ENCODE peak calls at places on chromosomes 3 and 15, in nine cellular contexts. Q is hepatocyte; G is neural progenitor cell; C is stomach; B is cardiac muscle cell; I is heart right ventricle; N is psoas muscle; H is astrocyte; A is CD8-positive, alpha-beta T cell. P is an unnamed sample. For H3K4me1, the result is how much of the 10 kb centered on the place peaks cover.

GRCh38 chr15:59437777-59438574 is at the start of gene FAM81A:
- DNase-seq in N (peak), H (peak), G (peak), C (peak), I (peak), A (peak), B (peak), Q (peak), P (peak)

GRCh38 chr3:49785565-49786356 is 581 bp downstream of the IP6K1 start:
- DNase-seq in N (peak), C (peak), I (no peak), G (no peak), A (no peak), H (peak), B (peak), Q (peak), P (no peak)

GRCh38 chr15:67085818-67086649 is 20.6 kb downstream of the SMAD3 start:
- DNase-seq in H (peak), G (no peak), N (no peak), I (no peak), A (no peak), C (no peak), Q (no peak), B (peak), P (no peak)

GRCh38 chr15:81449836-81450474 is 75.9 kb upstream of the TMC3 start:
- DNase-seq in I (no peak), C (no peak), N (no peak), A (no peak), H (no peak), Q (no peak), B (no peak), G (no peak), P (no peak)

GRCh38 chr3:16741103-16741758 is 136.0 kb upstream of the DAZL start:
- DNase-seq in H (peak), C (no peak), A (no peak), B (peak), G (no peak), N (no peak), I (no peak), Q (no peak), P (no peak)

GRCh38 chr3:64144241-64144900 is 80.9 kb downstream of the PRICKLE2 start:
- DNase-seq in H (no peak), B (no peak), A (no peak), Q (no peak), I (no peak), N (no peak), G (no peak), C (no peak), P (no peak)

GRCh38 chr3:158488670-158489069 is 82.3 kb upstream of the MLF1 start:
- DNase-seq in G (no peak), I (no peak), N (no peak), A (no peak), Q (no peak), B (no peak), C (no peak), H (peak), P (no peak)

GRCh38 chr3:152539191-152539764 is 270.5 kb downstream of the MBNL1 start:
- DNase-seq in Q (no peak), B (no peak), A (no peak), H (no peak), N (no peak), G (no peak), I (no peak), C (no peak), P (no peak)

GRCh38 chr15:56719774-56720555 is 13.3 kb downstream of the ZNF280D start:
- DNase-seq in A (no peak), N (no peak), Q (no peak), H (peak), C (no peak), I (no peak), B (no peak), G (no peak), P (no peak)

GRCh38 chr3:52019352-52020080 is 23.8 kb upstream of the RPL29 start:
- DNase-seq in I (peak), B (peak), Q (no peak), H (no peak), N (peak), A (no peak), G (no peak), C (no peak), P (peak)

GRCh38 chr15:53197426-53197839 is 407.3 kb upstream of the ONECUT1 start:
- DNase-seq in I (peak), A (no peak), C (peak), Q (peak), B (peak), H (peak), N (peak), G (peak), P (peak)
- TF ChIP-seq CTCF in I (peak), A (no peak), C (peak), Q (peak), B (peak), H (peak), N (peak), G (peak), P (peak)

GRCh38 chr15:73052679-73053397 is 575 bp downstream of the NEO1 start:
- DNase-seq in B (peak), I (peak), C (peak), G (peak), N (peak), A (peak), H (peak), Q (peak), P (peak)
- H3K27ac ChIP-seq in B (peak), I (peak), C (peak), G (peak), N (peak), A (no peak), H (no peak), Q (peak), P (peak)

DNA sequence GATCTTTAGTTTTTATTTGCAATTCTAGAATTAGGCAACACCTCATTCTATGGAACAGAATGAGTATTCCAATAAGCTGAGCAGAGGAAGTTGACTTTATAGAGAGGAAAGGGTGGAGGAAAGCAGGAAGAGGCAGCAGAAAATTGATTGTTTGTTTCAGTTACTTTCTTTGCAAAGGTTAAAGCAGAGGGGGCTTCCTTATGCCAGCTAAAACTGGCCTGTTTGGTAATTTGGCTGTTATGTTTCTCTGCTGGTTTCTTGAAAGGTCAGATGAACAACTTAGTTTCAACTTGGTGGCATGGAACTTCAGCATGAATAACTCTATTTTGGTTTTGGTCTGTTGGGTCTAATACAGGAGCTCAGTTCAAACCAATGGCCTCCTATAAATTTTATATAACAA is 190.9 kb upstream of the IL12A start:
- DNase-seq in G (no peak), N (no peak), C (no peak), B (no peak), A (no peak), H (no peak), I (no peak), Q (no peak), P (no peak)
- H3K4me1 ChIP-seq in G (under half), N (under half), C (under half), B (under half), A (under half), H (under half), I (under half), Q (under half), P (half or more)

GRCh38 chr15:43292375-43293078 is 25.8 kb upstream of the TGM5 start:
- DNase-seq in A (no peak), N (no peak), C (no peak), B (no peak), G (no peak), I (no peak), Q (no peak), H (peak), P (no peak)

GRCh38 chr15:43294091-43294706 is 27.5 kb upstream of the TGM5 start:
- DNase-seq in B (no peak), I (no peak), A (no peak), H (no peak), G (no peak), Q (no peak), C (no peak), N (no peak), P (no peak)

DNA sequence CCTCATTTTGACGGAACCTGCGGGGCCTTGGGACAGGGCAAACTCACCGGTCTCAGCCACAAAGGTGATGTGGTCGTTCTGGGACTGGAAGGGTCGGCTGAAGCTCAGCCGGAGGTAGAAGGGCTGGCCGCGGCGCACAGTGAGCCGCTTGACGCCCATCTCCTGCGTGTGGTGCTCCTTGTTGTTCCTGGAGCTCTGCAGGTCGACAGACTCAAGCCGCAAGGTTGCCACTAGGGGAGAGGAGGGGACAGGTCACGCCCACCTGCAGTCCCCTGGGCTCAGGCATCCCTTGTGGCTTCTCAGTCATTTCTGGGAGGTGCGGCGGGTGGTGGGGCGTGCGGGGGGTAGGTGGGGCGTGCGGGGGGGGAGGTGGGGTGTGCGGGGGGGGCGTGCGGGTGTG is 26.7 kb upstream of the TGM5 start:
- DNase-seq in B (no peak), I (no peak), H (no peak), C (no peak), G (peak), A (no peak), N (no peak), Q (peak), P (no peak)
- TF ChIP-seq CTCF in B (no peak), I (no peak), H (no peak), C (no peak), G (no peak), A (no peak), N (no peak), Q (no peak), P (no peak)

GRCh38 chr3:194271459-194272035 is 79.6 kb downstream of the CPN2 start:
- DNase-seq in Q (no peak), B (no peak), G (no peak), N (no peak), H (no peak), A (no peak), C (no peak), I (no peak), P (no peak)
- H3K27ac ChIP-seq in Q (peak), B (peak), G (no peak), N (peak), H (no peak), A (no peak), C (peak), I (peak), P (peak)

GRCh38 chr3:118803096-118803476 is 231.6 kb downstream of the IGSF11 start:
- DNase-seq in I (no peak), N (no peak), A (no peak), Q (no peak), B (no peak), C (no peak), H (no peak), G (no peak), P (no peak)
- H3K4me1 ChIP-seq in I (under half), N (under half), A (under half), Q (under half), B (under half), C (under half), H (under half), G (under half), P (under half)

GRCh38 chr15:51163843-51164242 is 69.1 kb upstream of the TNFAIP8L3 start:
- DNase-seq in C (no peak), A (no peak), B (no peak), N (no peak), G (no peak), H (no peak), I (no peak), Q (no peak), P (no peak)
- TF ChIP-seq CTCF in C (no peak), A (no peak), B (no peak), N (no peak), G (peak), H (no peak), I (no peak), Q (no peak), P (no peak)